ENCODE peak calls at places on chromosomes 16 and 17, in six cellular contexts. One of them, this sample, is unnamed.

GRCh38 chr17:80798595-80799552 is 192.8 kb upstream of the CHMP6 start:
- DNase-seq in amygdala: no peak
- DNase-seq in iris pigment epithelial cell: no peak
- DNase-seq in CD4-positive, CD25-positive, alpha-beta regulatory T cell: no peak
- DNase-seq in activated CD8-positive, alpha-beta memory T cell treated with anti-CD3 and anti-CD28 coated beads for 48 hours: no peak
- DNase-seq in uterus: no peak
- DNase-seq in this sample: no peak

GRCh38 chr16:30063893-30064745 is 1.4 kb upstream of the ALDOA start:
- DNase-seq in iris pigment epithelial cell: no peak
- DNase-seq in amygdala: peak
- DNase-seq in uterus: peak
- DNase-seq in activated CD8-positive, alpha-beta memory T cell treated with anti-CD3 and anti-CD28 coated beads for 48 hours: peak
- DNase-seq in CD4-positive, CD25-positive, alpha-beta regulatory T cell: peak
- DNase-seq in this sample: peak

GRCh38 chr17:50184057-50184456 is 17.4 kb downstream of the COL1A1 start:
- DNase-seq in uterus: no peak
- DNase-seq in activated CD8-positive, alpha-beta memory T cell treated with anti-CD3 and anti-CD28 coated beads for 48 hours: no peak
- DNase-seq in amygdala: no peak
- DNase-seq in CD4-positive, CD25-positive, alpha-beta regulatory T cell: no peak
- DNase-seq in iris pigment epithelial cell: no peak
- DNase-seq in this sample: no peak

GRCh38 chr17:48791128-48792032 is 25.6 kb downstream of the TTLL6 start:
- DNase-seq in CD4-positive, CD25-positive, alpha-beta regulatory T cell: no peak
- DNase-seq in uterus: peak
- DNase-seq in activated CD8-positive, alpha-beta memory T cell treated with anti-CD3 and anti-CD28 coated beads for 48 hours: no peak
- DNase-seq in iris pigment epithelial cell: peak
- DNase-seq in amygdala: no peak
- DNase-seq in this sample: no peak

GRCh38 chr17:55295411-55296170 is 30.8 kb downstream of the HLF start:
- DNase-seq in uterus: peak
- DNase-seq in amygdala: no peak
- DNase-seq in CD4-positive, CD25-positive, alpha-beta regulatory T cell: peak
- DNase-seq in activated CD8-positive, alpha-beta memory T cell treated with anti-CD3 and anti-CD28 coated beads for 48 hours: no peak
- DNase-seq in iris pigment epithelial cell: peak
- DNase-seq in this sample: peak

GRCh38 chr16:11379420-11379819 is 34.2 kb downstream of the RMI2 start:
- DNase-seq in CD4-positive, CD25-positive, alpha-beta regulatory T cell: peak
- DNase-seq in activated CD8-positive, alpha-beta memory T cell treated with anti-CD3 and anti-CD28 coated beads for 48 hours: no peak
- DNase-seq in iris pigment epithelial cell: peak
- DNase-seq in amygdala: no peak
- DNase-seq in uterus: no peak
- DNase-seq in this sample: no peak

GRCh38 chr16:75256059-75256870 is 4.8 kb upstream of the BCAR1 start:
- DNase-seq in activated CD8-positive, alpha-beta memory T cell treated with anti-CD3 and anti-CD28 coated beads for 48 hours: no peak
- DNase-seq in amygdala: no peak
- DNase-seq in iris pigment epithelial cell: no peak
- DNase-seq in uterus: peak
- DNase-seq in CD4-positive, CD25-positive, alpha-beta regulatory T cell: no peak
- DNase-seq in this sample: no peak

GRCh38 chr16:50083996-50084395 is 18.2 kb downstream of the HEATR3 start:
- DNase-seq in activated CD8-positive, alpha-beta memory T cell treated with anti-CD3 and anti-CD28 coated beads for 48 hours: no peak
- DNase-seq in amygdala: no peak
- DNase-seq in uterus: no peak
- DNase-seq in iris pigment epithelial cell: no peak
- DNase-seq in CD4-positive, CD25-positive, alpha-beta regulatory T cell: no peak
- DNase-seq in this sample: no peak

GRCh38 chr16:23384878-23385277 is 68.1 kb downstream of the COG7 start:
- DNase-seq in amygdala: no peak
- DNase-seq in uterus: no peak
- DNase-seq in iris pigment epithelial cell: no peak
- DNase-seq in activated CD8-positive, alpha-beta memory T cell treated with anti-CD3 and anti-CD28 coated beads for 48 hours: no peak
- DNase-seq in CD4-positive, CD25-positive, alpha-beta regulatory T cell: no peak
- DNase-seq in this sample: no peak

GRCh38 chr17:9148908-9149536 is 127.7 kb downstream of the NTN1 start:
- DNase-seq in uterus: no peak
- DNase-seq in activated CD8-positive, alpha-beta memory T cell treated with anti-CD3 and anti-CD28 coated beads for 48 hours: no peak
- DNase-seq in amygdala: no peak
- DNase-seq in iris pigment epithelial cell: no peak
- DNase-seq in CD4-positive, CD25-positive, alpha-beta regulatory T cell: no peak
- DNase-seq in this sample: no peak

GRCh38 chr16:89256651-89257254 is 39.2 kb downstream of the ZNF778 start:
- DNase-seq in amygdala: no peak
- DNase-seq in uterus: no peak
- DNase-seq in CD4-positive, CD25-positive, alpha-beta regulatory T cell: peak
- DNase-seq in iris pigment epithelial cell: peak
- DNase-seq in activated CD8-positive, alpha-beta memory T cell treated with anti-CD3 and anti-CD28 coated beads for 48 hours: peak
- DNase-seq in this sample: peak

GRCh38 chr17:71801301-71801700 is 319.5 kb upstream of the SOX9 start:
- DNase-seq in amygdala: peak
- DNase-seq in activated CD8-positive, alpha-beta memory T cell treated with anti-CD3 and anti-CD28 coated beads for 48 hours: no peak
- DNase-seq in uterus: no peak
- DNase-seq in iris pigment epithelial cell: no peak
- DNase-seq in CD4-positive, CD25-positive, alpha-beta regulatory T cell: no peak
- DNase-seq in this sample: no peak

GRCh38 chr17:63117431-63117830 is 151.4 kb downstream of the TANC2 start:
- DNase-seq in CD4-positive, CD25-positive, alpha-beta regulatory T cell: no peak
- DNase-seq in amygdala: no peak
- DNase-seq in activated CD8-positive, alpha-beta memory T cell treated with anti-CD3 and anti-CD28 coated beads for 48 hours: no peak
- DNase-seq in uterus: no peak
- DNase-seq in iris pigment epithelial cell: no peak
- DNase-seq in this sample: no peak

GRCh38 chr17:2892305-2892971 is 96.2 kb downstream of the RAP1GAP2 start:
- DNase-seq in amygdala: no peak
- DNase-seq in iris pigment epithelial cell: peak
- DNase-seq in activated CD8-positive, alpha-beta memory T cell treated with anti-CD3 and anti-CD28 coated beads for 48 hours: no peak
- DNase-seq in uterus: no peak
- DNase-seq in CD4-positive, CD25-positive, alpha-beta regulatory T cell: no peak
- DNase-seq in this sample: no peak

GRCh38 chr17:44202756-44203155 is 3.1 kb upstream of the ATXN7L3 start:
- DNase-seq in amygdala: no peak
- DNase-seq in uterus: no peak
- DNase-seq in CD4-positive, CD25-positive, alpha-beta regulatory T cell: no peak
- DNase-seq in iris pigment epithelial cell: no peak
- DNase-seq in activated CD8-positive, alpha-beta memory T cell treated with anti-CD3 and anti-CD28 coated beads for 48 hours: no peak
- DNase-seq in this sample: no peak

GRCh38 chr16:86587487-86587886 is 9.1 kb downstream of the FOXL1 start:
- DNase-seq in uterus: no peak
- DNase-seq in amygdala: no peak
- DNase-seq in iris pigment epithelial cell: no peak
- DNase-seq in CD4-positive, CD25-positive, alpha-beta regulatory T cell: no peak
- DNase-seq in activated CD8-positive, alpha-beta memory T cell treated with anti-CD3 and anti-CD28 coated beads for 48 hours: no peak
- DNase-seq in this sample: no peak

GRCh38 chr17:38402897-38403296 is 25.4 kb upstream of the ARHGAP23 start:
- DNase-seq in activated CD8-positive, alpha-beta memory T cell treated with anti-CD3 and anti-CD28 coated beads for 48 hours: no peak
- DNase-seq in iris pigment epithelial cell: no peak
- DNase-seq in amygdala: no peak
- DNase-seq in CD4-positive, CD25-positive, alpha-beta regulatory T cell: no peak
- DNase-seq in uterus: no peak
- DNase-seq in this sample: no peak

GRCh38 chr16:85746431-85747227 is 4.3 kb downstream of the C16orf74 start:
- DNase-seq in iris pigment epithelial cell: peak
- DNase-seq in amygdala: no peak
- DNase-seq in CD4-positive, CD25-positive, alpha-beta regulatory T cell: no peak
- DNase-seq in activated CD8-positive, alpha-beta memory T cell treated with anti-CD3 and anti-CD28 coated beads for 48 hours: no peak
- DNase-seq in uterus: no peak
- DNase-seq in this sample: no peak

GRCh38 chr16:10577305-10578202 is 2.8 kb downstream of the EMP2 start:
- DNase-seq in amygdala: no peak
- DNase-seq in iris pigment epithelial cell: no peak
- DNase-seq in uterus: peak
- DNase-seq in activated CD8-positive, alpha-beta memory T cell treated with anti-CD3 and anti-CD28 coated beads for 48 hours: no peak
- DNase-seq in CD4-positive, CD25-positive, alpha-beta regulatory T cell: no peak
- DNase-seq in this sample: no peak

This sample was measured in naive thymus-derived CD4-positive, alpha-beta T cell.